ENCODE peak calls at places on chromosomes 2 and 18, in four cellular contexts. H is HepG2, E is SK-N-SH, T is A549. A is an unnamed sample.

GRCh38 chr2:178804791-178805190 is 2.4 kb downstream of the TTN start:
- DNase-seq in H (peak), E (peak), T (peak), A (peak)

GRCh38 chr2:103773884-103774283 is 1012.1 kb downstream of the TMEM182 start:
- DNase-seq in H (peak), E (no peak), T (no peak), A (no peak)

GRCh38 chr2:147255812-147256211 is 589.0 kb upstream of the ACVR2A start:
- DNase-seq in H (no peak), E (no peak), T (no peak), A (no peak)

GRCh38 chr2:149094217-149095015 is 55.9 kb downstream of the LYPD6B start:
- DNase-seq in H (no peak), E (no peak), T (no peak), A (no peak)

GRCh38 chr18:29191263-29191662 is 1014.3 kb upstream of the CDH2 start:
- DNase-seq in H (peak), E (no peak), T (peak), A (peak)

GRCh38 chr2:38602136-38602731 is 494 bp downstream of the HNRNPLL start:
- DNase-seq in H (no peak), E (peak), T (peak), A (no peak)

GRCh38 chr18:652131-652530 is 5.3 kb upstream of the TYMS start:
- DNase-seq in H (peak), E (no peak), T (no peak), A (no peak)

GRCh38 chr2:106972782-106973181 is 86.8 kb upstream of the ST6GAL2 start:
- DNase-seq in H (no peak), E (no peak), T (no peak), A (no peak)

GRCh38 chr2:220779918-220780317 is 792.2 kb downstream of the EPHA4 start:
- DNase-seq in H (no peak), E (no peak), T (peak), A (peak)

GRCh38 chr2:130756041-130756720 is 841 bp downstream of the AMER3 start:
- DNase-seq in H (no peak), E (peak), T (no peak), A (no peak)

GRCh38 chr2:25421289-25421688 is 79.6 kb upstream of the DNMT3A start:
- DNase-seq in H (no peak), E (no peak), T (no peak), A (no peak)

GRCh38 chr2:172510582-172510981 is 45.3 kb upstream of the PDK1 start:
- DNase-seq in H (no peak), E (no peak), T (no peak), A (no peak)

GRCh38 chr2:98911376-98912154 is 24.5 kb downstream of the CRACDL start:
- DNase-seq in H (peak), E (no peak), T (no peak), A (peak)

GRCh38 chr2:27724191-27724590 is 47.3 kb upstream of the MRPL33 start:
- DNase-seq in H (no peak), E (no peak), T (no peak), A (no peak)

GRCh38 chr2:27721335-27721734 is 50.2 kb upstream of the MRPL33 start:
- DNase-seq in H (peak), E (no peak), T (peak), A (no peak)

GRCh38 chr2:27720004-27720551 is 51.4 kb upstream of the MRPL33 start:
- DNase-seq in H (peak), E (no peak), T (peak), A (peak)

GRCh38 chr2:27723372-27724144 is 48.0 kb upstream of the MRPL33 start:
- DNase-seq in H (peak), E (peak), T (peak), A (peak)

GRCh38 chr2:27721884-27722485 is 49.5 kb upstream of the MRPL33 start:
- DNase-seq in H (no peak), E (no peak), T (no peak), A (no peak)
- H3K4me2 ChIP-seq in H (no peak), E (peak), T (peak), A (no peak)

DNA sequence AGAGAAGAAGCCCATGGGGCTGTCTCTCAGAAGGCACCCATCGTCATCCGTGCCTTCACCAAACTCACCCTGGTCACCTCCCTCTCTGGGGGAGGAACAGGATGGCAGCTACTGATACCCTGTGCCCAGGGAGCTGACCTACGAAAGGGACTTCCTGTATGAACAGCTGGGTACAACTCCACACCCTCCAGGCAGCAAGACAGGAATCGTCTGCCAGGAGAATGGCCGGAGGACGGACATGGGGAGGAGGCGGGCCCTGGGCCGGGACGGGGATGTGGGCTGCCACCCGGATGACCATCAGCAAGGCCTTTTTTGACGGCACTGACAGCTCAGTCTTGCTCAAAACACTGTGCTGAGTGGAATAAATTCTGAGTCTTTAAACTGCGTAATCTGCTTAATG is 243.6 kb downstream of the HDAC4 start:
- DNase-seq in H (no peak), E (peak), T (no peak), A (no peak)
- TF ChIP-seq RAD21 in H (no peak), E (no peak), T (no peak), A (no peak)

DNA sequence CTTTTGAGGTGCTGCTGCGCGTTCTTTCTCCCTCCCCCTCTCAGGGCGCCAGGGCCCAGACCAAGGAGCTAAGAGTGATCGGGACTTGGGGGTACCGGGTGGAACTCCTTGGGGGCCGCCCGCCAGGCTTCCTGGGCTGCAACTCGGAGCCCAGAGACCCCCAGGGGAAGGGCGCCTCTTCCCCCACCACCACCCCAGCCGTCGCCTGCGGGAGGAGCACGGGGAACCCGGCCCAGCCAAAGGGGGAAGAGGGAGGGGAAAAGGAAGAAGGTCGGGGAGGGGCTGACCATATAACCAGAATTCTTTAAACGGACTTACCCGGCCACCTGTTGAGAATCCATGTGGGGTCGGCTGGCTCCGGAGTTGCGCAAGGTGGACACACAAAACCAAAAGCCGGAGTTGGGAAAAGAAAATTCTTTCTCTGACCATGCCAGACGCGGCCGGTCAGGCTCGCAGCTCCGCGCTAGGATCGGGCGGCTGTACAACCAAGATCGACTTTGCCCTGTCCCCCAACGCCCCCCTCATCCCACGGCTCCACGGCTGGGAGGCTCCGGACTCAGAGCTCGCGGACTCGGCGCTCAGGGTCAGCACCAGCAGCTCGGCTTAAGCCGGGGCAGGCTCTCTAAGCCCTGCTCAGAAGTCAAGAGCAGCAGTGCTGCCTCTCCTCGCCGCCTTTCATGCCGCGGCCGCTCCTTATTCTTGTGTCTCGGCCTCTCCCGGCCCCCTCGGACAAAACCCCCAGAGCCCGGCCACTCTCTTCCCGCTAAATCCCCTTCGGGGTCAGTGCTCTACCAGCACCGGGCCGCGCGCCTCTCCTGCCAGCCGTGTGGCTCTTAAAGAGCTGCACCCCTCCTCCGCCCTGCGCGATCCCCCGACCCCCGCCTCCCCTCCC is 6.3 kb upstream of the SIX3 start:
- DNase-seq in H (peak), E (peak), T (no peak), A (no peak)
- H3K4me3 ChIP-seq in H (peak), E (peak), T (no peak), A (no peak)

GRCh38 chr2:64990823-64991222 is 1.6 kb downstream of the SLC1A4 start:
- DNase-seq in H (no peak), E (no peak), T (no peak), A (no peak)

GRCh38 chr2:64989982-64990614 is 899 bp downstream of the SLC1A4 start:
- DNase-seq in H (peak), E (no peak), T (no peak), A (no peak)

GRCh38 chr2:64995041-64995440 is 5.8 kb downstream of the SLC1A4 start:
- DNase-seq in H (no peak), E (no peak), T (no peak), A (no peak)

GRCh38 chr2:64992218-64992617 is 3.0 kb downstream of the SLC1A4 start:
- DNase-seq in H (no peak), E (no peak), T (no peak), A (no peak)

GRCh38 chr2:64992990-64993389 is 3.8 kb downstream of the SLC1A4 start:
- DNase-seq in H (no peak), E (no peak), T (no peak), A (no peak)
- H3K4me2 ChIP-seq in H (peak), E (no peak), T (no peak), A (no peak)

DNA sequence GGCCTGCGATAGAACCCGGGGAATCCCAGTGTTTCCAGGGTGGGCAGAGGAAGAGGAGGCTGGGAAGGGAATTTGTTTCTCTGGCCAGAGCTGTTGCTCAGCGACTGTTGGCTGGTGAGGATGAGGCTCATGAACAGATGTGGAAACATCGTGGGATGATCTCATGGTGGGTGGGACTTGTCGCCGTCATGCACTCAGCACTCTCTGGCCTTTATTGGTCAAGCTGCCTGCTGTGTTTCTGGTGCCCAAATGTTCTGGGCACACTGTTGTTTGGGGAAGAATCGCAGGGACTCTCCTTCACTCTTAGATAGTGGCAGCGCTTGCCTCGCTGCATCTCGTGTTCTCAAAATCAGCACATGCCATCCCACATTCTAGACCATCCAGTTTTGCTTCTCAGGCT is 145.5 kb downstream of the AGAP1 start:
- DNase-seq in H (no peak), E (peak), T (peak), A (peak)
- TF ChIP-seq RAD21 in H (no peak), E (peak), T (no peak), A (peak)

DNA sequence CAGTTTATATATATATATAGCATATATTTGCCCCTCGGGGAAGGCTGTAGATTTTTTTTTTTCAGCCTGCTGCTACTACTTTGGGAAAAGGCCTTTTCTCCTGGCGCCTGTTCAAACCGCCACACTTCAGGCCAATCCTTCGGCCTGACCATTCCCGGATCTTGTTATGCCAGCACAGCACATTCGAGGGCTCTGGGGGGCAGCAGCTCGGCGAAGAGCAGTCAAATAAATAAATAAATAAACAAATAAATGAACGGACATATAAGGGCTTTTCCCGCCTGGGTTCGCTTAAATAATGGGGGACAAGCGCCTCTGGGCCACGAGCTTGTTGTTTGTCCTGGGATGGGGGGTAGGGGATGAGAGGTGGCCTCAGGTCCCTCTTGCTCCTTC is 10.6 kb downstream of the HOXD8 start:
- DNase-seq in H (no peak), E (no peak), T (no peak), A (no peak)
- H3K4me3 ChIP-seq in H (no peak), E (peak), T (peak), A (peak)